ENCODE peak calls at places on chromosomes 13 and 19, in five cellular contexts. G, J, Q, A and D are unnamed samples.

GRCh38 chr19:33956941-33957340 is 160.3 kb downstream of the KCTD15 start:
- DNase-seq in G (no peak), J (no peak), Q (no peak), A (no peak), D (no peak)

GRCh38 chr19:34236035-34236793 is 18.1 kb upstream of the GARRE1 start:
- DNase-seq in G (no peak), J (no peak), Q (no peak), A (no peak), D (no peak)

GRCh38 chr13:64912141-64912540 is 2318.0 kb downstream of the PCDH9 start:
- DNase-seq in G (no peak), J (no peak), Q (no peak), A (no peak), D (peak; percentile 48)

GRCh38 chr19:42325896-42326771 is 699 bp downstream of the MEGF8 start:
- DNase-seq in G (peak; percentile 47), J (peak; percentile 60), Q (no peak), A (no peak), D (peak; percentile 59)

GRCh38 chr13:106536244-106537034 is 977 bp upstream of the EFNB2 start:
- DNase-seq in G (peak; percentile 62), J (peak; percentile 96), Q (peak; percentile 47), A (peak; percentile 30), D (peak; percentile 74)

GRCh38 chr13:26726684-26727083 is 33.9 kb downstream of the GPR12 start:
- DNase-seq in G (no peak), J (no peak), Q (no peak), A (no peak), D (no peak)

GRCh38 chr13:93446256-93446655 is 219.6 kb downstream of the GPC6 start:
- DNase-seq in G (no peak), J (no peak), Q (no peak), A (no peak), D (no peak)

GRCh38 chr19:36973021-36973843 is 57.1 kb downstream of the ZNF568 start:
- DNase-seq in G (peak; percentile 20), J (peak; percentile 95), Q (no peak), A (peak; percentile 17), D (no peak)

GRCh38 chr13:78657699-78658629 is 991 bp downstream of the OBI1 start:
- DNase-seq in G (no peak), J (peak; percentile 96), Q (peak; percentile 74), A (no peak), D (no peak)

GRCh38 chr13:36998624-36999041 is 507 bp downstream of the ALG5 start:
- DNase-seq in G (peak; percentile 17), J (peak; percentile 47), Q (no peak), A (no peak), D (no peak)

GRCh38 chr13:114142640-114143490 is 10.4 kb upstream of the RASA3 start:
- DNase-seq in G (peak; percentile 34), J (no peak), Q (no peak), A (no peak), D (no peak)

GRCh38 chr13:113187263-113187669 is 21.2 kb downstream of the PCID2 start:
- DNase-seq in G (peak; percentile 64), J (no peak), Q (peak; percentile 83), A (no peak), D (peak; percentile 94)

GRCh38 chr19:5166262-5166661 is 174.3 kb downstream of the PTPRS start:
- DNase-seq in G (no peak), J (no peak), Q (peak; percentile 66), A (no peak), D (peak; percentile 73)

GRCh38 chr19:50494186-50495019 is 16.6 kb downstream of the JOSD2 start:
- DNase-seq in G (no peak), J (no peak), Q (no peak), A (no peak), D (no peak)

GRCh38 chr19:3620817-3621547 is 5.6 kb downstream of the CACTIN start:
- DNase-seq in G (no peak), J (no peak), Q (no peak), A (no peak), D (no peak)

GRCh38 chr19:17394891-17395415 is 957 bp upstream of the CCDC194 start:
- DNase-seq in G (peak; percentile 84), J (peak; percentile 97), Q (no peak), A (no peak), D (peak; percentile 48)

GRCh38 chr19:2495651-2496316 is 19.9 kb downstream of the GADD45B start:
- DNase-seq in G (no peak), J (no peak), Q (no peak), A (no peak), D (no peak)

GRCh38 chr13:79679334-79679733 is 198.4 kb downstream of the NDFIP2 start:
- DNase-seq in G (peak; percentile 33), J (peak; percentile 93), Q (peak; percentile 53), A (no peak), D (peak; percentile 69)

GRCh38 chr19:33294058-33294798 is 8.1 kb downstream of the CEBPA start:
- DNase-seq in G (no peak), J (no peak), Q (no peak), A (no peak), D (no peak)

GRCh38 chr13:30802953-30803478 is 67.7 kb downstream of the ALOX5AP start:
- DNase-seq in G (peak; percentile 67), J (peak; percentile 88), Q (peak; percentile 39), A (peak; percentile 32), D (peak; percentile 71)

GRCh38 chr13:46899801-46900200 is 2.9 kb upstream of the HTR2A start:
- DNase-seq in G (no peak), J (no peak), Q (no peak), A (no peak), D (no peak)

GRCh38 chr13:94988654-94989053 is 276.3 kb upstream of the SOX21 start:
- DNase-seq in G (no peak), J (peak; percentile 55), Q (peak; percentile 7), A (no peak), D (no peak)

GRCh38 chr13:80196756-80197155 is 144.2 kb downstream of the SPRY2 start:
- DNase-seq in G (no peak), J (no peak), Q (no peak), A (no peak), D (no peak)

GRCh38 chr13:35736876-35737275 is 260.4 kb upstream of the MAB21L1 start:
- DNase-seq in G (no peak), J (no peak), Q (no peak), A (no peak), D (no peak)

GRCh38 chr19:43908659-43909058 is 26.4 kb downstream of the ZNF45 start:
- DNase-seq in G (no peak), J (no peak), Q (no peak), A (no peak), D (no peak)

GRCh38 chr19:43913383-43913782 is 21.7 kb downstream of the ZNF45 start:
- DNase-seq in G (no peak), J (no peak), Q (no peak), A (no peak), D (peak; percentile 27)

GRCh38 chr19:43910884-43911283 is 24.2 kb downstream of the ZNF45 start:
- DNase-seq in G (no peak), J (no peak), Q (no peak), A (no peak), D (no peak)

DNA sequence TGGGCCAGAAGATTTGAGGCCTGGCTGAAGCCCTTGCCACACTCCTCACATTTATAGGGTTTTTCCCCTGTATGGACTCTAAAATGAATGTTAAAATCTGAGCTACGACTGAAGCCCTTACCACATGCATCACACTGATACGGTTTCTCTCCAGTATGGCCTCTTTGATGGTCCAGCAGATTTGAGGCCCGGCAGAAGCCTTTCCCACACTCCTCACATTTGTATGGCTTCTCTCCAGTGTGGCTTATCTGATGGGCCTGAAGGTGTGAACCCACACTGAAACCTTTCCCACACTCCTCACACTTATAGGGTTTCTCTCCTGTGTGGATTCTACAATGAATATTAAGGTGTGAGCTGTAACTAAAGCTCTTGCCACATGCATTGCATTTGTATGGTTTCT is 21.0 kb downstream of the ZNF45 start:
- DNase-seq in G (no peak), J (no peak), Q (no peak), A (no peak), D (peak; percentile 42)
- TF ChIP-seq JUNB in G (no peak), J (no peak), Q (no peak), A (no peak), D (no peak)

DNA sequence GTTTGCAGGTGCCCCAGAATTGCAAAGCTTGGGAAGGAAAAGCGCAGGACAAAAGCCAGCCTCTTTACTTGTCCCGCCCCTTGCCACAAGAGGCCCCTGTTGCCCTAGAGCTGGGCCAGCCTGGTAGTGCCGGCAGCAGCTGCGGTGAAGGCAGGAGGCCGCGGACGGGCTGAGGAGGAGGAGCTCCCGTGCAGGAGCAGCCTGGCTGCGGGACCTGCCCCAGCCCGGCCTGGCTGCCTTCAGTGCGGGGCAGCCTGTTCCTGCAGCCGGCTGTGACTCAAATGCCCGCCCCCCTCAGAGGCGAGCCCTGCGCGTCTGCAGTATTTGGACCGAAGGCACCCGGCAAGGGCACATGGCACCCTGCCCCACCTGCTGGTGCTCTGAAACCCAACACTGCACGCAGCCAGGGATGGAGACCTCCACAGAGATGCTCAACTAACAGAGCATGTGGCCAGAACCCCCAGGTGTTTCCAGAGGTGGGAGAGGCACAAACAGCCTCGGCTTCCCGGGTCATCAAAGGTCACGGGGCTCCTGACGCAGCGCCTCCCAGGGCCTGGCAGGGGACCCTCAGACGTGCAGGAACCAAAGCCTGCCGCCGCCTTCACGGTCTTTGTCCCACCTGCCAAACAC is 29.7 kb downstream of the NAXD start:
- DNase-seq in G (no peak), J (peak; percentile 94), Q (no peak), A (no peak), D (no peak)
- TF ChIP-seq JUNB in G (no peak), J (no peak), Q (no peak), A (no peak), D (no peak)

DNA sequence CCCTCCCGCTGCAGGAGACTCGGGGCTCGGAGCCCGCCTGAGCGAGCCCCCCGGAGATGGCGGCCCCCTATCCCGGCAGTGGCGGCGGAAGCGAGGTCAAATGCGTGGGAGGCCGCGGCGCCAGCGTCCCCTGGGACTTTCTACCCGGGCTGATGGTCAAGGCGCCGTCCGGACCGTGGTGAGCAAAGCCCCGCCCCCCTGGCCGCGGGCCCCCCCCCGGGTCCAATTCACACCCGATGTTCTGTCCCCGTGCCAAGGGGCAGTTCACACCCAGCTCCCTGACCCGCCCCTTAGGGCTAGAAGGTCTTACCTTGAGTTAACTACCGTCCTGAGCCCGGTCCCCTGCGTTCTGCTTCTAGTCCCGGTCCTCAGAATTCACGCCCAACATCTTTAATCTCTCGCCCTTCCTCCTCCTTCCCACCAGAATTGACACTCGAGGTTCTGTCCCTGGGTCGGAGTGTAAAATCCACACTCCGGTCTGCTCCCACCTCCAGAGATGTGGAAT is 1.4 kb downstream of the NPAS1 start:
- DNase-seq in G (peak; percentile 70), J (peak; percentile 69), Q (no peak), A (no peak), D (peak; percentile 65)
- TF ChIP-seq JUNB in G (no peak), J (no peak), Q (no peak), A (no peak), D (no peak)

GRCh38 chr19:18672606-18673337 is 10.7 kb upstream of the CRTC1 start:
- DNase-seq in G (no peak), J (peak; percentile 59), Q (no peak), A (no peak), D (peak; percentile 39)
- TF ChIP-seq JUNB in G (no peak), J (no peak), Q (no peak), A (no peak), D (no peak)

GRCh38 chr19:56966225-56966696 is 125.7 kb upstream of the PEG3 start:
- DNase-seq in G (no peak), J (no peak), Q (peak; percentile 75), A (no peak), D (no peak)
- TF ChIP-seq JUNB in G (no peak), J (no peak), Q (no peak), A (no peak), D (no peak)

GRCh38 chr13:60013166-60013565 is 150.6 kb downstream of the DIAPH3 start:
- DNase-seq in G (no peak), J (peak; percentile 10), Q (no peak), A (no peak), D (no peak)
- TF ChIP-seq JUNB in G (no peak), J (no peak), Q (no peak), A (no peak), D (no peak)

GRCh38 chr13:99299545-99300341 is 7.5 kb downstream of the GPR183 start:
- DNase-seq in G (no peak), J (peak; percentile 40), Q (no peak), A (no peak), D (no peak)
- TF ChIP-seq JUNB in G (no peak), J (no peak), Q (no peak), A (no peak), D (no peak)